ENCODE peak calls at places on chromosomes 7 and 10, in four cellular contexts. I, E, V and F are unnamed samples.
A peak's percentile ranks its signal among the peaks of the same experiment; 100 is the strongest.

GRCh38 chr7:93948873-93949272 is 27.3 kb downstream of the GNG11 start:
- DNase-seq in I (no peak), E (no peak), V (no peak), F (no peak)

GRCh38 chr7:90067171-90067570 is 87.1 kb upstream of the STEAP1 start:
- DNase-seq in I (no peak), E (no peak), V (no peak), F (no peak)

GRCh38 chr7:18978108-18978495 is 139.3 kb downstream of the TWIST1 start:
- DNase-seq in I (no peak), E (no peak), V (no peak), F (no peak)

GRCh38 chr10:125002423-125003145 is 60.7 kb downstream of the ZRANB1 start:
- DNase-seq in I (no peak), E (no peak), V (no peak), F (peak; percentile 90)

GRCh38 chr7:151550601-151551286 is 31.0 kb upstream of the RHEB start:
- DNase-seq in I (peak; percentile 64), E (no peak), V (no peak), F (no peak)

GRCh38 chr10:6269953-6270867 is 67.5 kb downstream of the PFKFB3 start:
- DNase-seq in I (no peak), E (peak; percentile 69), V (peak; percentile 87), F (no peak)

GRCh38 chr7:39353615-39354376 is 212.4 kb upstream of the YAE1 start:
- DNase-seq in I (no peak), E (no peak), V (no peak), F (no peak)

GRCh38 chr7:90629306-90629918 is 33.3 kb downstream of the CDK14 start:
- DNase-seq in I (peak; percentile 14), E (peak; percentile 11), V (no peak), F (no peak)

GRCh38 chr7:97844036-97844435 is 28.2 kb downstream of the ASNS start:
- DNase-seq in I (no peak), E (no peak), V (no peak), F (no peak)

GRCh38 chr10:97250952-97251351 is 41.5 kb downstream of the ARHGAP19 start:
- DNase-seq in I (no peak), E (no peak), V (no peak), F (no peak)

GRCh38 chr10:122333037-122333436 is 41.5 kb upstream of the PLEKHA1 start:
- DNase-seq in I (no peak), E (no peak), V (peak; percentile 30), F (no peak)

GRCh38 chr10:105023223-105023622 is 382.1 kb downstream of the SORCS3 start:
- DNase-seq in I (no peak), E (no peak), V (no peak), F (no peak)

GRCh38 chr7:122885583-122886356 is 490 bp downstream of the CADPS2 start:
- DNase-seq in I (peak; percentile 19), E (no peak), V (no peak), F (no peak)

GRCh38 chr7:132279718-132280117 is 296.6 kb downstream of the PLXNA4 start:
- DNase-seq in I (no peak), E (no peak), V (no peak), F (no peak)

GRCh38 chr7:96120856-96121255 is 201.0 kb downstream of the SLC25A13 start:
- DNase-seq in I (no peak), E (no peak), V (no peak), F (no peak)

GRCh38 chr10:104327745-104328635 is 10.3 kb downstream of the ITPRIP start:
- DNase-seq in I (no peak), E (peak; percentile 48), V (no peak), F (no peak)

GRCh38 chr10:72248477-72249151 is 25.1 kb upstream of the DDIT4 start:
- DNase-seq in I (peak; percentile 45), E (peak; percentile 54), V (peak; percentile 86), F (peak; percentile 39)

GRCh38 chr7:158581440-158582088 is 6.1 kb downstream of the PTPRN2 start:
- DNase-seq in I (peak; percentile 90), E (peak; percentile 80), V (no peak), F (no peak)

GRCh38 chr7:131251371-131251770 is 76.3 kb upstream of the MKLN1 start:
- DNase-seq in I (no peak), E (no peak), V (no peak), F (no peak)

GRCh38 chr10:124173298-124173900 is 80.0 kb upstream of the CHST15 start:
- DNase-seq in I (no peak), E (no peak), V (no peak), F (no peak)

GRCh38 chr10:98299341-98299740 is 31.3 kb upstream of the LOXL4 start:
- DNase-seq in I (no peak), E (no peak), V (no peak), F (no peak)